ENCODE peak calls at places on chromosome 21, in five cellular contexts. One of them, this sample, is unnamed.

GRCh38 chr21:33368576-33368975 is 34.6 kb upstream of the IFNGR2 start:
- DNase-seq in heart left ventricle: no peak
- DNase-seq in nephron progenitor cell: no peak
- DNase-seq in RWPE1: no peak
- DNase-seq in AG09319: no peak
- DNase-seq in this sample: no peak

GRCh38 chr21:42350271-42350885 is 416 bp downstream of the TFF2 start:
- DNase-seq in heart left ventricle: no peak
- DNase-seq in nephron progenitor cell: no peak
- DNase-seq in RWPE1: no peak
- DNase-seq in AG09319: no peak
- DNase-seq in this sample: no peak

GRCh38 chr21:43188181-43188580 is 19.4 kb downstream of the CRYAA start:
- DNase-seq in heart left ventricle: no peak
- DNase-seq in nephron progenitor cell: no peak
- DNase-seq in RWPE1: no peak
- DNase-seq in AG09319: no peak
- DNase-seq in this sample: no peak

GRCh38 chr21:18384771-18385170 is 18.8 kb downstream of the TMPRSS15 start:
- DNase-seq in heart left ventricle: no peak
- DNase-seq in nephron progenitor cell: no peak
- DNase-seq in RWPE1: peak
- DNase-seq in AG09319: no peak
- DNase-seq in this sample: peak

GRCh38 chr21:39141502-39141901 is 41.7 kb downstream of the PSMG1 start:
- DNase-seq in heart left ventricle: no peak
- DNase-seq in nephron progenitor cell: no peak
- DNase-seq in RWPE1: no peak
- DNase-seq in AG09319: no peak
- DNase-seq in this sample: no peak

GRCh38 chr21:16865612-16866011 is 647.2 kb upstream of the CXADR start:
- DNase-seq in heart left ventricle: no peak
- DNase-seq in nephron progenitor cell: no peak
- DNase-seq in RWPE1: no peak
- DNase-seq in AG09319: no peak
- DNase-seq in this sample: no peak

GRCh38 chr21:43280949-43281633 is 112.3 kb downstream of the CRYAA start:
- DNase-seq in heart left ventricle: peak
- DNase-seq in nephron progenitor cell: no peak
- DNase-seq in RWPE1: no peak
- DNase-seq in AG09319: no peak
- DNase-seq in this sample: no peak

GRCh38 chr21:41228006-41228370 is 60.0 kb downstream of the BACE2 start:
- DNase-seq in heart left ventricle: no peak
- DNase-seq in nephron progenitor cell: no peak
- DNase-seq in RWPE1: no peak
- DNase-seq in AG09319: no peak
- DNase-seq in this sample: no peak

GRCh38 chr21:29299046-29299905 is 554 bp downstream of the BACH1 start:
- DNase-seq in heart left ventricle: peak
- DNase-seq in nephron progenitor cell: no peak
- DNase-seq in RWPE1: peak
- DNase-seq in AG09319: no peak
- DNase-seq in this sample: no peak

GRCh38 chr21:38766987-38767722 is 38.6 kb upstream of the ETS2 start:
- DNase-seq in heart left ventricle: no peak
- DNase-seq in nephron progenitor cell: no peak
- DNase-seq in RWPE1: peak
- DNase-seq in AG09319: no peak
- DNase-seq in this sample: peak

GRCh38 chr21:31479222-31479621 is 135.2 kb upstream of the TIAM1 start:
- DNase-seq in heart left ventricle: no peak
- DNase-seq in nephron progenitor cell: no peak
- DNase-seq in RWPE1: no peak
- DNase-seq in AG09319: no peak
- DNase-seq in this sample: no peak

GRCh38 chr21:33266784-33267135 is 593 bp downstream of the IL10RB start:
- DNase-seq in heart left ventricle: peak
- DNase-seq in nephron progenitor cell: no peak
- DNase-seq in RWPE1: no peak
- DNase-seq in AG09319: no peak
- DNase-seq in this sample: peak

DNA sequence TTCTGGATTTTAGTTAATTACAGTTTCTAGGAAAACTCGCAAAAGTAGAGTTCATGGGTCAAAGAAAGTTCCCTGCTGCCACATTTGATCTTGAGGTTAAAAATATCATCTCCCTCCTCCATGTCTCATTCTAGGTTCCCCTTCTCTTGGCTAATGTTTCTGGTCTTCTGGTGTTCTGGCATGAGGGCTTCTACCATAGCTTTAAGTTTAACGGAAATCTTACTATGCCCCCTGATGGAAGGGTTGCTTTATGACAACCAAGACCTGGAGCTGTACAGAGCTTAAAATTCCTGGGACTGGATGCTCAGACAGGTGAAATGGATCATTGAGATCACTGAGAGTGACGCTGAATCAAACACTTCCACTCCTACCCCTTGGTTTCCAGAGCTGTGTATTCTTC is 1881.7 kb downstream of the MRPL39 start:
- DNase-seq in heart left ventricle: no peak
- DNase-seq in nephron progenitor cell: no peak
- DNase-seq in RWPE1: no peak
- DNase-seq in AG09319: no peak
- DNase-seq in this sample: peak
- TF ChIP-seq CTCF in heart left ventricle: no peak
- TF ChIP-seq CTCF in nephron progenitor cell: no peak
- TF ChIP-seq CTCF in RWPE1: no peak
- TF ChIP-seq CTCF in AG09319: no peak
- TF ChIP-seq CTCF in this sample: no peak

DNA sequence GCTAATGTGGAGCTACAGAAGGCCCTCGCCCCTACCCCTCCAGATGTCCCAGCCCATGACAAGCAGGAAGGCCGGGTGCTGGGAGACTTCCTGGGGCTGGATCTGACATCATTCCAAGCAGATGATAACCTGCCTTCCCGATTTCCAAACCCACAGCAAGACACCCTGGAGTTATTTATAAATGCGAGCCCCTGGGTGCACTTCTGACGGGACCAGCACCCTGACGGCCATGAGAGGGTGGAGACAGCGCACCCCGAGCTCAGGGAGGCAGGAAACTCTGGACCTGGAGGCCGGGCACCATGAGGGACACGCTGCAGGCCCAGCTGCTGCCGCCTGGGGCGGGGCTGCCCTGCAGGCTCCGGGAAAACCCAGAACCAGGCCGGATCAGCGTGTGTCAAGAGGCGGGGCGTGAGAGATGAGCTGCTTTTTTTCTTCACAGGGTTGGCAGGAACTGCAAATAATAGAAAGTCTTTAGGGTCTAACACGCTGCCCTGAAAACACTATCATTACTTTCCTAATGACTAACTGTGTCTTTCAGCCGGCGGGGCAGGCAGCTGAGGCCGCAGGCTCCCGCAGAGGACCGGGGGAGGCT is 2.5 kb upstream of the PCBP3 start:
- DNase-seq in heart left ventricle: no peak
- DNase-seq in nephron progenitor cell: no peak
- DNase-seq in RWPE1: peak
- DNase-seq in AG09319: peak
- DNase-seq in this sample: peak
- TF ChIP-seq CTCF in heart left ventricle: no peak
- TF ChIP-seq CTCF in nephron progenitor cell: no peak
- TF ChIP-seq CTCF in RWPE1: no peak
- TF ChIP-seq CTCF in AG09319: peak
- TF ChIP-seq CTCF in this sample: peak

GRCh38 chr21:37746849-37747248 is 169.4 kb downstream of the KCNJ6 start:
- DNase-seq in heart left ventricle: no peak
- DNase-seq in nephron progenitor cell: no peak
- DNase-seq in RWPE1: no peak
- DNase-seq in AG09319: no peak
- DNase-seq in this sample: no peak
- TF ChIP-seq CTCF in heart left ventricle: no peak
- TF ChIP-seq CTCF in nephron progenitor cell: no peak
- TF ChIP-seq CTCF in RWPE1: no peak
- TF ChIP-seq CTCF in AG09319: no peak
- TF ChIP-seq CTCF in this sample: no peak

DNA sequence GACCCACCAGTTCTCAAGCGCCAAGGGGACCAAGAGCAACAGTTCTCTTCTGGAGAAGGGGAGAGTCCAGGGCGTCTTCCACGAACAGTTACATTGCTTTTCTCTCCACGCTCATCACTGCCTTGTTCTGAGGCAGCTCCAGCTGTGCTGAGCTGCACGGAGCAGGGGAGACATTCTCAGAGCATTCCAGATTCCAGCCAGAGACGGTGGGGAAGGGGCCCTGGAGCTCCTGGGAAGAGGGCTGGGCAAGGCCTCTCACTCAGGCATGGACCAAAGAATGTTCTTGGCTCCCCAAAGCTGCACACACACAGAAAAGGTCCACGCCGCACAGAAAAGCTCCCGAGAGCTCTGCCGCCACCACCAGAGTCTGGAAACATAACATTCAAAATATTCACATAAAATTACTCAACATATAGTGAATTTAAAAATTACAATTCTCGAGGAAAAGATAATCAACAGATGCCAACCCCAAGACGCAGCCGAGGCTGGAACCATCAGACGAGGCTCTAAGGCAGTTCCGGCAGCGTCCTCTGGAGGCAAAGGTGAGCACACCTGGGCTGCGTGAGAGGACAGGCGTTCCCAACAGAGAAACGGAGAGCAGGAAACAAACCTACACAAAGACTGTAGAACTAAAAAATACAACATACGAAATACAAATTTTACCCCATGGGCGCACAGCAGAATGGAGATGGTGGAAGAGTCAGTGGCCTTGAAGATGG is 40.5 kb downstream of the UBE2G2 start:
- DNase-seq in heart left ventricle: no peak
- DNase-seq in nephron progenitor cell: peak
- DNase-seq in RWPE1: no peak
- DNase-seq in AG09319: no peak
- DNase-seq in this sample: peak
- TF ChIP-seq CTCF in heart left ventricle: no peak
- TF ChIP-seq CTCF in nephron progenitor cell: peak
- TF ChIP-seq CTCF in RWPE1: peak
- TF ChIP-seq CTCF in AG09319: peak
- TF ChIP-seq CTCF in this sample: peak

GRCh38 chr21:35616090-35616489 is 444.2 kb downstream of the SETD4 start:
- DNase-seq in heart left ventricle: no peak
- DNase-seq in nephron progenitor cell: no peak
- DNase-seq in RWPE1: no peak
- DNase-seq in AG09319: peak
- DNase-seq in this sample: peak
- TF ChIP-seq CTCF in heart left ventricle: peak
- TF ChIP-seq CTCF in nephron progenitor cell: no peak
- TF ChIP-seq CTCF in RWPE1: peak
- TF ChIP-seq CTCF in AG09319: peak
- TF ChIP-seq CTCF in this sample: no peak

This sample was measured in GM12865.